ENCODE peak calls at places on chromosomes 16 and 17, in eight cellular contexts. One of them, this sample, is unnamed.
A peak's percentile ranks its signal among the peaks of the same experiment; 100 is the strongest.

GRCh38 chr16:76784530-76784929 is 406.5 kb upstream of the MON1B start:
- DNase-seq in sigmoid colon: no peak
- DNase-seq in upper lobe of right lung: no peak
- DNase-seq in lower lobe of right lung: no peak
- DNase-seq in lung: no peak
- DNase-seq in SK-N-SH: no peak
- DNase-seq in H1: no peak
- DNase-seq in transverse colon: no peak
- DNase-seq in this sample: no peak

GRCh38 chr17:81615401-81615930 is 21.4 kb downstream of the NPLOC4 start:
- DNase-seq in SK-N-SH: no peak
- DNase-seq in upper lobe of right lung: no peak
- DNase-seq in sigmoid colon: no peak
- DNase-seq in H1: no peak
- DNase-seq in transverse colon: no peak
- DNase-seq in lung: no peak
- DNase-seq in lower lobe of right lung: peak; percentile 5
- DNase-seq in this sample: no peak

GRCh38 chr17:9241371-9241712 is 220.0 kb downstream of the NTN1 start:
- DNase-seq in upper lobe of right lung: no peak
- DNase-seq in SK-N-SH: peak; percentile 68
- DNase-seq in sigmoid colon: peak; percentile 87
- DNase-seq in lower lobe of right lung: no peak
- DNase-seq in lung: no peak
- DNase-seq in H1: no peak
- DNase-seq in transverse colon: peak; percentile 26
- DNase-seq in this sample: no peak

GRCh38 chr16:66176731-66177130 is 189.8 kb upstream of the CDH5 start:
- DNase-seq in lung: no peak
- DNase-seq in upper lobe of right lung: no peak
- DNase-seq in H1: no peak
- DNase-seq in SK-N-SH: no peak
- DNase-seq in transverse colon: no peak
- DNase-seq in lower lobe of right lung: no peak
- DNase-seq in sigmoid colon: no peak
- DNase-seq in this sample: no peak

GRCh38 chr17:45411348-45412105 is 21.1 kb downstream of the ARHGAP27 start:
- DNase-seq in upper lobe of right lung: no peak
- DNase-seq in H1: no peak
- DNase-seq in sigmoid colon: no peak
- DNase-seq in SK-N-SH: no peak
- DNase-seq in lung: no peak
- DNase-seq in transverse colon: peak; percentile 66
- DNase-seq in lower lobe of right lung: no peak
- DNase-seq in this sample: no peak

GRCh38 chr17:64004903-64005733 is 7.0 kb downstream of the PRR29 start:
- DNase-seq in H1: peak; percentile 42
- DNase-seq in upper lobe of right lung: no peak
- DNase-seq in lung: no peak
- DNase-seq in sigmoid colon: peak; percentile 59
- DNase-seq in lower lobe of right lung: no peak
- DNase-seq in transverse colon: no peak
- DNase-seq in SK-N-SH: peak; percentile 19
- DNase-seq in this sample: no peak

GRCh38 chr16:83305092-83305491 is 502.7 kb upstream of the HSBP1 start:
- DNase-seq in lower lobe of right lung: no peak
- DNase-seq in SK-N-SH: no peak
- DNase-seq in lung: no peak
- DNase-seq in H1: no peak
- DNase-seq in sigmoid colon: no peak
- DNase-seq in upper lobe of right lung: no peak
- DNase-seq in transverse colon: no peak
- DNase-seq in this sample: peak; percentile 78

GRCh38 chr17:42361781-42362186 is 26.5 kb downstream of the STAT3 start:
- DNase-seq in transverse colon: peak; percentile 31
- DNase-seq in sigmoid colon: no peak
- DNase-seq in H1: no peak
- DNase-seq in lower lobe of right lung: no peak
- DNase-seq in upper lobe of right lung: no peak
- DNase-seq in SK-N-SH: no peak
- DNase-seq in lung: no peak
- DNase-seq in this sample: no peak

GRCh38 chr16:26261621-26262020 is 569.9 kb downstream of the HS3ST4 start:
- DNase-seq in upper lobe of right lung: no peak
- DNase-seq in transverse colon: no peak
- DNase-seq in SK-N-SH: no peak
- DNase-seq in H1: no peak
- DNase-seq in lung: no peak
- DNase-seq in sigmoid colon: no peak
- DNase-seq in lower lobe of right lung: no peak
- DNase-seq in this sample: no peak

DNA sequence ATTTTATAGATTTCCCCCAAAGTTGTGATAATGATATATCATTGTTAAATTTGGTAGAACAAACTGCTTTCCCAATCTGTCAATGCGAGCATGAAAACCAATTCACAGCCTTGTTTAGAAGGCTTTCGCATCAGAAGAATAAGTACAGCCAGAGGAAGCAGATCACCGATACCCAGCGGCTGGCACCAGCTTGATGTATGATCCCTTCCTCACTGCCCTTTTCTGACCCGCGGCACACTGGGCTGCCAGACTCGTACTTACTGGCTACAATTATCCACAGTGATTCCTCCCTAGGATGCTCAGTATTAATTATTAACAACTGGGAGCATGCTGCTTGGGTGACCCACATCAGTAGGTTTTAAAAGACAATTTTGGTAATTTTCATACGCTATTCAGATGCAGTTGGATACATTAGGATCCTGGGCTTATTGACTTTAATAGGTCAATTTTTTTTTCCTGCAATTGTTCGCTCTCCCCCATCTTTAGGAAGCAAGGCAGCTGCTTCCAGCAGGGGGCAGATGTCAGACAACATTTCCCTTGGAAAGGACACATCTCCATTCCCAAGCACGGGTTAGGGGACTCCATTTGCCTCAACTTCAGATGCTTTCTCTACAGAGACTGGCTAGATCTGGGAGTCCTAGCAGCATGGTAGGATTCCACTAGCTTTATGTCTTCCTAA is 582.7 kb upstream of the PSMD7 start:
- DNase-seq in upper lobe of right lung: no peak
- DNase-seq in lung: no peak
- DNase-seq in SK-N-SH: peak; percentile 37
- DNase-seq in lower lobe of right lung: no peak
- DNase-seq in sigmoid colon: no peak
- DNase-seq in H1: peak; percentile 78
- DNase-seq in transverse colon: peak; percentile 23
- DNase-seq in this sample: no peak
- TF ChIP-seq CTCF in upper lobe of right lung: peak; percentile 40
- TF ChIP-seq CTCF in lung: no peak
- TF ChIP-seq CTCF in SK-N-SH: peak; percentile 41
- TF ChIP-seq CTCF in lower lobe of right lung: peak; percentile 42
- TF ChIP-seq CTCF in sigmoid colon: no peak
- TF ChIP-seq CTCF in H1: peak; percentile 73
- TF ChIP-seq CTCF in transverse colon: peak; percentile 19
- TF ChIP-seq CTCF in this sample: peak; percentile 39

GRCh38 chr17:37261286-37261685 is 114.5 kb upstream of the C17orf78 start:
- DNase-seq in upper lobe of right lung: no peak
- DNase-seq in lung: no peak
- DNase-seq in sigmoid colon: no peak
- DNase-seq in lower lobe of right lung: no peak
- DNase-seq in SK-N-SH: no peak
- DNase-seq in H1: no peak
- DNase-seq in transverse colon: no peak
- DNase-seq in this sample: no peak

GRCh38 chr17:37265446-37266173 is 110.2 kb upstream of the C17orf78 start:
- DNase-seq in SK-N-SH: no peak
- DNase-seq in lung: no peak
- DNase-seq in upper lobe of right lung: no peak
- DNase-seq in lower lobe of right lung: no peak
- DNase-seq in sigmoid colon: no peak
- DNase-seq in H1: no peak
- DNase-seq in transverse colon: no peak
- DNase-seq in this sample: no peak
- H3K36me3 ChIP-seq in SK-N-SH: peaks cover 74% of the 10 kb centered on the region
- H3K36me3 ChIP-seq in lung: peaks cover 17% of the 10 kb centered on the region
- H3K36me3 ChIP-seq in upper lobe of right lung: peaks cover 48% of the 10 kb centered on the region
- H3K36me3 ChIP-seq in lower lobe of right lung: peaks cover 55% of the 10 kb centered on the region
- H3K36me3 ChIP-seq in sigmoid colon: no peaks in the 10 kb centered on the region
- H3K36me3 ChIP-seq in H1: peaks cover 9% of the 10 kb centered on the region
- H3K36me3 ChIP-seq in transverse colon: peaks cover 42% of the 10 kb centered on the region
- H3K36me3 ChIP-seq in this sample: peaks cover 5% of the 10 kb centered on the region

DNA sequence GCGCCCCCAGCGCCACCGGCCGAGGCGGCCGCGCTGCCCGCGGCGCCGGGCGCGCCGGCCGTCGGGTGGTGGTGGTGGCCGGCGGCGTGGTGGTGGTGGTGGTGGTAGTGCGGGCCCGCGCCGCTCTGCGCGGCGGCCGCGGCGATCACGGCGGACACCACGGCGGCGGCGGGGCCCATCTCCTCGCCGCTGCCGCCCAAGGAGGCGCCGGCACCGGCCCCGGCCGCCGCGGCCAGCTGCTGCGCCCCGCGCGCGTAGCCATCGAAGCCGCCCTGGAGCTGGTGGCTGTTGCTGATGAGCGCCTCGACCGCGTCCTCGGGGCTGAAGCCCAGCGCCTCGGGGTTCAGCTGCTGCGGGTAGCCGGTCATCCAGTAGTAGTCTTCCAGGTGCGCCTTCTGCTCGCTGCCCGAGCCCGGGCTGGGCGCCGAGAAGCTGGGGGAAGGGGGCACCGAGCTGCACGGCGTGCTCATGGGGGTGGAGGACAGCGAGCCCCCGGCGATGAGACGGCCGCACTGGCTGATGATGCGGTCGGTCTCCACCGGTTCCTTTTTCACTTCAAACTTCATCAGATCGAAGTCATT is 1.2 kb downstream of the MAF start:
- DNase-seq in transverse colon: no peak
- DNase-seq in lung: no peak
- DNase-seq in H1: peak; percentile 69
- DNase-seq in sigmoid colon: peak; percentile 66
- DNase-seq in SK-N-SH: peak; percentile 66
- DNase-seq in upper lobe of right lung: peak; percentile 71
- DNase-seq in lower lobe of right lung: no peak
- DNase-seq in this sample: no peak
- H3K4me3 ChIP-seq in transverse colon: peak overlapping the region; percentile 82
- H3K4me3 ChIP-seq in lung: peak overlapping the region; percentile 87
- H3K4me3 ChIP-seq in H1: peak overlapping the region; percentile 56
- H3K4me3 ChIP-seq in sigmoid colon: peak overlapping the region; percentile 66
- H3K4me3 ChIP-seq in SK-N-SH: peak overlapping the region; percentile 54
- H3K4me3 ChIP-seq in upper lobe of right lung: peak overlapping the region; percentile 77
- H3K4me3 ChIP-seq in lower lobe of right lung: peak overlapping the region; percentile 73
- H3K4me3 ChIP-seq in this sample: peak overlapping the region; percentile 56

GRCh38 chr16:9012848-9013507 is 49.3 kb upstream of the USP7 start:
- DNase-seq in sigmoid colon: no peak
- DNase-seq in transverse colon: no peak
- DNase-seq in lung: no peak
- DNase-seq in upper lobe of right lung: no peak
- DNase-seq in H1: peak; percentile 88
- DNase-seq in SK-N-SH: peak; percentile 79
- DNase-seq in lower lobe of right lung: no peak
- DNase-seq in this sample: no peak
- TF ChIP-seq CTCF in sigmoid colon: no peak
- TF ChIP-seq CTCF in transverse colon: no peak
- TF ChIP-seq CTCF in lung: no peak
- TF ChIP-seq CTCF in upper lobe of right lung: no peak
- TF ChIP-seq CTCF in H1: peak; percentile 52
- TF ChIP-seq CTCF in SK-N-SH: no peak
- TF ChIP-seq CTCF in lower lobe of right lung: no peak
- TF ChIP-seq CTCF in this sample: peak; percentile 26

DNA sequence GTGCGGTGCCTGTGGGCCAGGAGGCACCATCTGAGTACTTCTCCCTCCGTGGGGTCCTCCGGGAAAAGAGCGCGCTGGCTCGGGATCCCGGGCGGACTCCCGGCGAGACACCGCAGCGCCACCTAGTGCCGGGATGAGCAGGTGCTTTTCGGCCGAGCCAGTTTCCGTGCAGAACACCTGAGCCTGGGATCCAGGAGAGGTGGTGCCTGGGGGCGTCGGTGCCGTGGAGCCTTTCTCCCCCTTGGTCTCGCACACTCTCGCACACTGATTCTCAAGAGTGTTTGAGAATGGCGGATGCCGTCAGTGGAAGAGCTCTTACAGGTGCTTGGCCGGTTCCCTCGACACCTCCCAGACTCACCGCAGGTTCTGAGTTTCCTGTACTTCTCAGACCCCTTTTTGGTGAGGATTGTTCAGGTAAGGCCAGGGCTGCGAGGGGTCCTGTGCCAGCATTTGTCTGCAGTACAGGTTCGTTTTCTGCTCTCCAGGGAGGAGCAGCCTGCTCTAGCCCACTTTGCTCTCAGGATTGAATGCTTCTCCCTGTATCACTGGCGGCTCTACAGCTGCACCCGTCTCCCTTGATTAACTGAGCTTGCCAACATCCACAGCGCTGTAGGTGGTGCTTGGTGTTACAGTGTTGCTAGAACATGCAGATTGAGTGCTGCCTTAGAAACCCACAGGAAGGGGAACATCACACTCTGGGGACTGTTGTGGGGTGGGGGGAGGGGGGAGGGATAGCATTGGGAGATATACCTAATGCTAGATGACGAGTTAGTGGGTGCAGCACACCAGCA is 23.4 kb downstream of the TBCD start:
- DNase-seq in upper lobe of right lung: peak; percentile 87
- DNase-seq in lower lobe of right lung: peak; percentile 79
- DNase-seq in SK-N-SH: peak; percentile 41
- DNase-seq in H1: peak; percentile 93
- DNase-seq in transverse colon: peak; percentile 76
- DNase-seq in lung: peak; percentile 64
- DNase-seq in sigmoid colon: peak; percentile 81
- DNase-seq in this sample: no peak
- H3K36me3 ChIP-seq in upper lobe of right lung: peaks cover 1% of the 10 kb centered on the region
- H3K36me3 ChIP-seq in lower lobe of right lung: peaks cover 27% of the 10 kb centered on the region
- H3K36me3 ChIP-seq in SK-N-SH: peaks cover 24% of the 10 kb centered on the region
- H3K36me3 ChIP-seq in H1: peaks cover 7% of the 10 kb centered on the region
- H3K36me3 ChIP-seq in transverse colon: no peaks in the 10 kb centered on the region
- H3K36me3 ChIP-seq in lung: peaks cover 11% of the 10 kb centered on the region
- H3K36me3 ChIP-seq in sigmoid colon: no peaks in the 10 kb centered on the region
- H3K36me3 ChIP-seq in this sample: peaks cover 2% of the 10 kb centered on the region

DNA sequence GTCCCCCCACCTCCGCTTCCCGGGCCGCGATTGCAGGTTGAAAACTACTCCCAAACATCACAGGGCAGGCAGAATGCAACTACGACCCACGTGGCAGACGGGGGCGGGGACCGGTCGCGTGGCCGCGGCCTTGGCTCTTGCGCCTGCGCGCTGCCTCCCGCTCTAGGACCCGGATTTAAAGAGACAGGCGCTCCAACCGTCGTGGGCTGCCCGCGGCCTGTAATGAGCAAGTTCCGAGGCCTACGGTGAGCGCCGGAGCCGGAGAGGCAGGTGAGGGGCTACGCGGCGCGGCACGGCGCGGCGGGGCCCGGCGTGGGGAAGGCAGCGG is at the start of gene LIG3:
- DNase-seq in H1: peak; percentile 96
- DNase-seq in transverse colon: peak; percentile 96
- DNase-seq in lung: peak; percentile 94
- DNase-seq in lower lobe of right lung: peak; percentile 96
- DNase-seq in SK-N-SH: peak; percentile 96
- DNase-seq in sigmoid colon: peak; percentile 97
- DNase-seq in upper lobe of right lung: peak; percentile 98
- DNase-seq in this sample: peak; percentile 59
- H3K4me3 ChIP-seq in H1: peak within 1 kb of the TSS; percentile 79
- H3K4me3 ChIP-seq in transverse colon: peak within 1 kb of the TSS; percentile 97
- H3K4me3 ChIP-seq in lung: peak within 1 kb of the TSS; percentile 90
- H3K4me3 ChIP-seq in lower lobe of right lung: peak within 1 kb of the TSS; percentile 77
- H3K4me3 ChIP-seq in SK-N-SH: peak within 1 kb of the TSS; percentile 71
- H3K4me3 ChIP-seq in sigmoid colon: peak within 1 kb of the TSS; percentile 74
- H3K4me3 ChIP-seq in upper lobe of right lung: peak within 1 kb of the TSS; percentile 98
- H3K4me3 ChIP-seq in this sample: peak within 1 kb of the TSS; percentile 79

GRCh38 chr17:29867643-29868181 is 62.3 kb downstream of the SSH2 start:
- DNase-seq in upper lobe of right lung: no peak
- DNase-seq in SK-N-SH: no peak
- DNase-seq in transverse colon: no peak
- DNase-seq in lower lobe of right lung: no peak
- DNase-seq in lung: no peak
- DNase-seq in sigmoid colon: no peak
- DNase-seq in H1: no peak
- DNase-seq in this sample: no peak
- TF ChIP-seq CTCF in upper lobe of right lung: peak; percentile 21
- TF ChIP-seq CTCF in SK-N-SH: peak; percentile 50
- TF ChIP-seq CTCF in transverse colon: no peak
- TF ChIP-seq CTCF in lower lobe of right lung: peak; percentile 19
- TF ChIP-seq CTCF in lung: no peak
- TF ChIP-seq CTCF in sigmoid colon: no peak
- TF ChIP-seq CTCF in H1: peak; percentile 10
- TF ChIP-seq CTCF in this sample: peak; percentile 23

This sample was measured in BJ.